ENCODE peak calls at places on chromosome 2, in six cellular contexts. I is stomach; F is A549; P is lower lobe of right lung; A is effector memory CD4-positive, alpha-beta T cell; V is mammary epithelial cell. S is an unnamed sample. For H3K4me1, the result is how much of the 10 kb centered on the place peaks cover.

GRCh38 chr2:212943351-212943750 is 208.1 kb downstream of the IKZF2 start:
- DNase-seq in I (no peak), V (no peak), F (no peak), P (no peak), A (no peak), S (no peak)

GRCh38 chr2:141468746-141469145 is 662.1 kb downstream of the LRP1B start:
- DNase-seq in I (no peak), P (no peak), F (no peak), A (no peak), V (peak), S (no peak)

GRCh38 chr2:190791347-190791982 is 89.2 kb upstream of the GLS start:
- DNase-seq in P (no peak), F (no peak), A (no peak), I (no peak), V (peak), S (peak)

GRCh38 chr2:121727950-121728349 is 8.7 kb downstream of the NIFK start:
- DNase-seq in V (no peak), P (no peak), A (no peak), I (no peak), F (no peak), S (no peak)

GRCh38 chr2:107669335-107669734 is 157.4 kb upstream of the RGPD4 start:
- DNase-seq in A (no peak), I (no peak), P (no peak), V (no peak), F (no peak), S (no peak)

GRCh38 chr2:26457695-26458364 is 20.1 kb downstream of the OTOF start:
- DNase-seq in V (no peak), I (no peak), A (no peak), F (no peak), P (peak), S (no peak)

GRCh38 chr2:72981516-72981915 is 64.2 kb downstream of the EMX1 start:
- DNase-seq in I (no peak), F (no peak), P (peak), V (no peak), A (no peak), S (no peak)

GRCh38 chr2:19577668-19578067 is 219.2 kb upstream of the OSR1 start:
- DNase-seq in A (no peak), F (no peak), V (peak), I (no peak), P (no peak), S (no peak)

GRCh38 chr2:66567000-66567399 is 132.1 kb downstream of the MEIS1 start:
- DNase-seq in F (no peak), P (no peak), V (no peak), A (no peak), I (no peak), S (no peak)

GRCh38 chr2:28635251-28635650 is 116.4 kb upstream of the PPP1CB start:
- DNase-seq in I (peak), V (no peak), P (no peak), F (no peak), A (no peak), S (peak)

GRCh38 chr2:189952536-189953109 is 109.9 kb downstream of the MSTN start:
- DNase-seq in P (no peak), I (no peak), V (no peak), F (no peak), A (no peak), S (no peak)

GRCh38 chr2:206345606-206346005 is 71.1 kb downstream of the ZDBF2 start:
- DNase-seq in V (no peak), I (no peak), F (no peak), A (no peak), P (no peak), S (no peak)

GRCh38 chr2:233143700-233144331 is 83.7 kb downstream of the INPP5D start:
- DNase-seq in A (no peak), V (no peak), P (no peak), F (no peak), I (no peak), S (no peak)

GRCh38 chr2:151367571-151367970 is 10.2 kb downstream of the TNFAIP6 start:
- DNase-seq in P (no peak), V (no peak), F (no peak), A (no peak), I (no peak), S (no peak)

GRCh38 chr2:8682719-8683667 is 1.1 kb downstream of the ID2 start:
- DNase-seq in V (peak), I (peak), F (no peak), P (peak), A (peak), S (no peak)

GRCh38 chr2:239729151-239729550 is 296.0 kb downstream of the NDUFA10 start:
- DNase-seq in A (no peak), V (no peak), I (no peak), P (peak), F (no peak), S (no peak)

GRCh38 chr2:9791711-9792110 is 51.6 kb upstream of the TAF1B start:
- DNase-seq in F (no peak), A (no peak), V (no peak), P (no peak), I (no peak), S (no peak)

GRCh38 chr2:60834270-60834717 is 47.1 kb upstream of the REL start:
- DNase-seq in V (no peak), P (no peak), F (no peak), I (no peak), A (no peak), S (no peak)

GRCh38 chr2:224870341-224870740 is 154.2 kb upstream of the CCDC195 start:
- DNase-seq in I (no peak), V (no peak), F (no peak), P (no peak), A (no peak), S (no peak)

GRCh38 chr2:1091895-1092585 is 141.4 kb downstream of the SNTG2 start:
- DNase-seq in F (no peak), I (no peak), P (no peak), V (peak), A (no peak), S (peak)

DNA sequence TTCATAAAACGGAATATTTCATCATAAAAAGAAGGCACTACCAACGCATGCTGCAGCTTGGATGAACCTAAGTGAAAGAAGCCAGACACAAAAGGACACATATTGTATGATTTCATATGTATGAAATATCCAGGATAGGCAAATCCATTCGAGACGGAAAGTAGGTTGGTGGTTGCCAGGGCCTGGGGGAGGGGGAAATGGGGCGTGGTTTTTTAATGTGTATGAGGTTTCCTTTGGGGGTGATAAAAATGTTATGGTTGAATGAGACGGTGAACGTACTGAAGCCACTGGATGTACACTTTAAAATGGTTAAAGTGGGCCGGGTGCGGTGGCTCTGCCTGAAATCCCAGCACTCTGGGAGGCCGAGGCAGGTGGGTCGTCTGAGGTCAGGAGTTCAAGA is 20.0 kb upstream of the SPATA3 start:
- DNase-seq in A (no peak), V (no peak), I (no peak), F (no peak), P (no peak), S (no peak)
- H3K4me1 ChIP-seq in A (under half), V (under half), I (under half), F (under half), P (under half), S (under half)

GRCh38 chr2:85958731-85959130 is 69.9 kb upstream of the ST3GAL5 start:
- DNase-seq in A (no peak), P (no peak), I (no peak), F (no peak), V (no peak), S (peak)
- H3K4me1 ChIP-seq in A (under half), P (under half), I (under half), F (under half), V (under half), S (under half)

GRCh38 chr2:181991171-181991885 is 5.7 kb downstream of the PPP1R1C start:
- DNase-seq in A (no peak), V (no peak), P (no peak), F (no peak), I (no peak), S (no peak)
- H3K4me1 ChIP-seq in A (under half), V (under half), P (under half), F (under half), I (under half), S (under half)

GRCh38 chr2:45820048-45820447 is 168.6 kb downstream of the PRKCE start:
- DNase-seq in F (no peak), I (no peak), A (no peak), V (no peak), P (no peak), S (no peak)

GRCh38 chr2:45814951-45815621 is 163.6 kb downstream of the PRKCE start:
- DNase-seq in A (no peak), P (no peak), I (no peak), F (no peak), V (no peak), S (no peak)

GRCh38 chr2:45814528-45814927 is 163.1 kb downstream of the PRKCE start:
- DNase-seq in A (no peak), P (no peak), V (no peak), F (no peak), I (no peak), S (no peak)

GRCh38 chr2:45813003-45813601 is 161.6 kb downstream of the PRKCE start:
- DNase-seq in A (no peak), I (no peak), F (no peak), V (no peak), P (no peak), S (no peak)

GRCh38 chr2:45816273-45816672 is 164.8 kb downstream of the PRKCE start:
- DNase-seq in V (no peak), P (no peak), I (peak), F (no peak), A (no peak), S (no peak)
- H3K4me1 ChIP-seq in V (under half), P (half or more), I (half or more), F (under half), A (under half), S (half or more)

GRCh38 chr2:203685081-203685621 is 21.3 kb upstream of the CD28 start:
- DNase-seq in V (peak), I (no peak), A (no peak), P (no peak), F (no peak), S (no peak)

GRCh38 chr2:203689424-203690109 is 16.9 kb upstream of the CD28 start:
- DNase-seq in V (no peak), P (no peak), A (no peak), F (no peak), I (no peak), S (no peak)

GRCh38 chr2:203685789-203686433 is 20.5 kb upstream of the CD28 start:
- DNase-seq in I (no peak), A (no peak), F (no peak), V (peak), P (no peak), S (no peak)

GRCh38 chr2:203688798-203689197 is 17.6 kb upstream of the CD28 start:
- DNase-seq in V (peak), I (no peak), P (peak), F (no peak), A (no peak), S (no peak)

DNA sequence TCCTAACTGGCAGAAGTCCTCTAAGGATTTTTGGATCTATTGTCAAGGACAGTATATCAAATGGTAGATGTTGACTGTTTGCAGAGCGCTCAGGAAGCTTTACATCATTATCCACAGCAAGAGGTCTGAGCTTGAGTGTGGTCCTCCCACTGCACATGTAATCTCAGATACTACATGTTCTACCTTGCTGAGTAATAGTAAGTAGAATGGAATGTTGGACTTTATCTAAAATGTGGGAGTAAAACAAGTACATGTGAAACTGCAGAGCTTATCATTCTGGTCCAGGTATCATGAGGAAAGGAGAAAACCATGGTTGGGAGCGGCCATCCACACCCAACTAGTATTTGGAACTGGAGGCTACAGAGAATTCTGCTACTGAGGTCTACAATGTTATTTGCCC is 19.3 kb upstream of the CD28 start:
- DNase-seq in A (no peak), P (no peak), F (no peak), V (peak), I (no peak), S (no peak)
- H3K4me1 ChIP-seq in A (under half), P (half or more), F (under half), V (half or more), I (half or more), S (half or more)

GRCh38 chr2:196201229-196201998 is 30.0 kb upstream of the STK17B start:
- DNase-seq in A (no peak), I (no peak), F (no peak), P (no peak), V (no peak), S (no peak)
- H3K4me1 ChIP-seq in A (under half), I (under half), F (under half), P (under half), V (under half), S (under half)

S was measured in right atrium auricular region.